ENCODE peak calls at places on chromosomes 16 and 17, in six cellular contexts. Z is stimulated activated CD4-positive, alpha-beta T cell treated with anti-CD3 and anti-CD28 coated beads, Interleukin-1b, Interleukin-23, amount 100 ng/mL, for 1 hour; U is C1 segment of cervical spinal cord; N is heart left ventricle; Q is aorta; E is NCI-H187. V is an unnamed sample.

GRCh38 chr17:11086623-11087022 is 154.4 kb upstream of the SHISA6 start:
- DNase-seq in Z (no peak), U (no peak), N (no peak), Q (no peak), E (no peak), V (no peak)

GRCh38 chr17:50361561-50362480 is 11.2 kb downstream of the MRPL27 start:
- DNase-seq in Z (peak), U (no peak), N (no peak), Q (peak), E (no peak), V (no peak)

GRCh38 chr16:56013962-56014552 is 138.9 kb upstream of the CES5A start:
- DNase-seq in Z (no peak), U (no peak), N (peak), Q (no peak), E (no peak), V (no peak)

GRCh38 chr17:57530026-57530425 is 215.1 kb downstream of the CCDC182 start:
- DNase-seq in Z (no peak), U (no peak), N (no peak), Q (no peak), E (no peak), V (no peak)

GRCh38 chr16:28067604-28068382 is 4.3 kb upstream of the GSG1L start:
- DNase-seq in Z (no peak), U (no peak), N (no peak), Q (no peak), E (no peak), V (no peak)

GRCh38 chr16:11076259-11077018 is 132.1 kb downstream of the CLEC16A start:
- DNase-seq in Z (no peak), U (no peak), N (no peak), Q (peak), E (no peak), V (no peak)

GRCh38 chr16:66605177-66605999 is 884 bp downstream of the CMTM3 start:
- DNase-seq in Z (no peak), U (peak), N (peak), Q (peak), E (no peak), V (no peak)

GRCh38 chr16:48478418-48478817 is 93.2 kb upstream of the SIAH1 start:
- DNase-seq in Z (no peak), U (no peak), N (no peak), Q (no peak), E (no peak), V (no peak)

GRCh38 chr16:14366447-14366846 is 263.6 kb downstream of the PARN start:
- DNase-seq in Z (no peak), U (no peak), N (no peak), Q (no peak), E (no peak), V (no peak)